ENCODE peak calls at places on chromosomes 12 and 14, in five cellular contexts. V is H9, T is HepG2, Z is IMR-90, G is neuronal stem cell. S is an unnamed sample.

GRCh38 chr12:18716236-18716635 is 21.6 kb downstream of the PLCZ1 start:
- DNase-seq in G (no peak), Z (no peak), V (no peak), T (no peak), S (no peak)

GRCh38 chr12:11609045-11609444 is 40.4 kb upstream of the ETV6 start:
- DNase-seq in T (no peak), V (peak; percentile 67), G (no peak), Z (no peak), S (no peak)

GRCh38 chr12:50676761-50677160 is 87.1 kb upstream of the ATF1 start:
- DNase-seq in Z (no peak), G (no peak), V (no peak), T (no peak), S (no peak)

GRCh38 chr14:70724061-70724596 is 82.4 kb downstream of the TTC9 start:
- DNase-seq in V (no peak), G (no peak), Z (no peak), T (no peak), S (no peak)

GRCh38 chr12:101697197-101697929 is at the start of gene CHPT1:
- DNase-seq in V (peak; percentile 89), Z (peak; percentile 38), G (peak; percentile 63), T (peak; percentile 81), S (no peak)

GRCh38 chr12:97169922-97170321 is 262.9 kb downstream of the NEDD1 start:
- DNase-seq in G (no peak), V (no peak), Z (no peak), T (no peak), S (no peak)

GRCh38 chr12:121438905-121439304 is 39.0 kb downstream of the RNF34 start:
- DNase-seq in V (no peak), T (no peak), Z (no peak), G (no peak), S (no peak)

GRCh38 chr12:8078400-8078799 is 3.7 kb upstream of the NECAP1 start:
- DNase-seq in Z (peak; percentile 87), T (no peak), V (peak; percentile 62), G (peak; percentile 18), S (peak; percentile 71)

GRCh38 chr12:124915249-124916236 is 1.1 kb upstream of the UBC start:
- DNase-seq in V (peak; percentile 72), T (peak; percentile 51), Z (peak; percentile 21), G (no peak), S (peak; percentile 84)

GRCh38 chr14:92040431-92041040 is 677 bp upstream of the TRIP11 start:
- DNase-seq in G (peak; percentile 8), T (peak; percentile 18), V (no peak), Z (peak; percentile 61), S (peak; percentile 95)

GRCh38 chr12:98253641-98254040 is 261.7 kb upstream of the TMPO start:
- DNase-seq in Z (no peak), T (no peak), V (no peak), G (no peak), S (no peak)
- H2AFZ ChIP-seq in Z (no peak overlapping the region), T (no peak overlapping the region), V (no peak overlapping the region), G (no peak overlapping the region), S (no peak overlapping the region)

GRCh38 chr14:69052181-69052601 is 73.1 kb upstream of the ACTN1 start:
- DNase-seq in Z (no peak), V (no peak), G (no peak), T (no peak), S (no peak)
- H3K9me3 ChIP-seq in Z (no peaks in the 10 kb centered on the region), V (no peaks in the 10 kb centered on the region), G (no peaks in the 10 kb centered on the region), T (no peaks in the 10 kb centered on the region), S (no peaks in the 10 kb centered on the region)

GRCh38 chr14:56461876-56462275 is 117.7 kb upstream of the TMEM260 start:
- DNase-seq in G (no peak), V (no peak), T (no peak), Z (no peak), S (no peak)

GRCh38 chr14:56463491-56463890 is 116.1 kb upstream of the TMEM260 start:
- DNase-seq in G (no peak), T (no peak), Z (no peak), V (no peak), S (no peak)

GRCh38 chr14:56460469-56460868 is 119.1 kb upstream of the TMEM260 start:
- DNase-seq in Z (no peak), T (no peak), G (no peak), V (no peak), S (no peak)
- H3K4me1 ChIP-seq in Z (no peaks in the 10 kb centered on the region), T (no peaks in the 10 kb centered on the region), G (no peaks in the 10 kb centered on the region), V (no peaks in the 10 kb centered on the region), S (no peaks in the 10 kb centered on the region)

DNA sequence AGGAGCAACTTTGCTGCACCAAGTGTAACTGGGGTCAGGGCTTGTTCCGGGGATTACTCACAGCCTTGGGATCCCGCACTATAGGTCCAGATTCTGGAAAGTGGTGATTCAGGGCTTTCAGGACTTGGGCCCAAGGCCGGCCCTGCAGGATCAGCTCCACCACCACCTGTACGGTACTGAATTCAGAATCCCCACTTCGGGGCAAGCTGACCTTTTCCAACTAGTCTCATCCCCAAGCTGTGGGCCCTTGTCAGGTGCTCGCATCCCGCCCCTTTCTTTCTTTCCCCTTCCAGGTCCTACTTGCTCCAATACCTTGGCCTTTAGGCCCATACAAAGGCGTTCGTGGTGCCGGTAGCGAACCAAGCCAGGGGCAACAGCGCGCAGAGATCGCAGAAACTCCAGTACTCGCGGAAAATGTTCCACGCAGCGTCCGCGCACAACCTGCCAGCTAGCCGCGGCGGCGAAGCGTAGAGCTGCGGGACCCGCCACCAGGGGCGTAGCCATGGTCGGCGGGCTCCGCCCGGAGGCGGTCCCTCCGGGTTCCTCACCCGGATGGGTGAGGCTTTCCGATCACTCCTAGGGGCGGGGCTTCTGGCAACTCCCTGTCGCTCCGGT is 487 bp downstream of the TINF2 start:
- DNase-seq in V (peak; percentile 94), Z (peak; percentile 89), T (peak; percentile 97), G (no peak), S (peak; percentile 98)
- H2AFZ ChIP-seq in V (no peak overlapping the region), Z (peak overlapping the region; percentile 99), T (no peak overlapping the region), G (peak overlapping the region; percentile 89), S (peak overlapping the region; percentile 40)

GRCh38 chr12:27578689-27579372 is 54.8 kb downstream of the PPFIBP1 start:
- DNase-seq in G (no peak), V (no peak), Z (no peak), T (no peak), S (no peak)
- H3K9me3 ChIP-seq in G (peaks cover 3% of the 10 kb centered on the region), V (no peaks in the 10 kb centered on the region), Z (no peaks in the 10 kb centered on the region), T (no peaks in the 10 kb centered on the region), S (no peaks in the 10 kb centered on the region)

DNA sequence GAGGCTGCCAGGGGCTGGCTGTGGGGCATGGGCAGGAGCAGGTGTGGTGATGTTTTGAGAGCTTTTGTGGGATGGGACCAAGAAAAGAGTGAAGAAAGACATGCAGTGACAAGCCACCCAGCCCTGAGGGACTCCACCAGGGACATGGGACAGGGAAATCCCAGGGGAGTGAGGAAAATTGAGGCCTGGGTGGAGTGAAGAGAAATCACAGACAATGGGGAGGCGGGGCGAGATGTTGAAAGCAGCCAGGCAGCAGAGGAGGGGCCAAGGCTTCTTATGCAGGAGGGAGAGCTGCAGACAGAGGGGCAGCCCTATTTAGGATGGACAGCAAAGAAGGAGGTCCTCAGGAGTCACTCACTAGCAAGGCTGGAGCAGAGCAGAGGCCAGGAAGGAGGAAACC is 4.2 kb upstream of the KRT1 start:
- DNase-seq in Z (no peak), V (no peak), G (no peak), T (no peak), S (no peak)
- H3K4me1 ChIP-seq in Z (no peaks in the 10 kb centered on the region), V (no peaks in the 10 kb centered on the region), G (no peaks in the 10 kb centered on the region), T (no peaks in the 10 kb centered on the region), S (no peaks in the 10 kb centered on the region)

GRCh38 chr14:67883717-67884116 is 64.1 kb downstream of the RAD51B start:
- DNase-seq in G (no peak), V (no peak), T (no peak), Z (peak; percentile 28), S (no peak)
- H2AFZ ChIP-seq in G (no peak overlapping the region), V (no peak overlapping the region), T (no peak overlapping the region), Z (no peak overlapping the region), S (no peak overlapping the region)

GRCh38 chr14:54845616-54846015 is 57.0 kb downstream of the GCH1 start:
- DNase-seq in V (no peak), G (no peak), Z (no peak), T (no peak), S (no peak)
- H3K9me3 ChIP-seq in V (no peaks in the 10 kb centered on the region), G (no peaks in the 10 kb centered on the region), Z (no peaks in the 10 kb centered on the region), T (no peaks in the 10 kb centered on the region), S (no peaks in the 10 kb centered on the region)

S was measured in Karpas-422.